ENCODE peak calls at places on chromosomes 16 and 17, in seven cellular contexts. One of them, this sample, is unnamed.

GRCh38 chr16:9434659-9435058 is 343.2 kb downstream of the HAPSTR1 start:
- DNase-seq in GM04503: no peak
- DNase-seq in activated naive CD8-positive, alpha-beta T cell treated with anti-CD3 and anti-CD28 coated beads for 36 hours: no peak
- DNase-seq in HCEC 1CT: no peak
- DNase-seq in HFF-Myc: no peak
- DNase-seq in effector CD4-positive, alpha-beta T cell: no peak
- DNase-seq in AML-193: no peak
- DNase-seq in this sample: no peak

GRCh38 chr17:6639651-6640535 is 618 bp downstream of the KIAA0753 start:
- DNase-seq in GM04503: no peak
- DNase-seq in activated naive CD8-positive, alpha-beta T cell treated with anti-CD3 and anti-CD28 coated beads for 36 hours: peak; percentile 38
- DNase-seq in HCEC 1CT: peak; percentile 54
- DNase-seq in HFF-Myc: no peak
- DNase-seq in effector CD4-positive, alpha-beta T cell: no peak
- DNase-seq in AML-193: no peak
- DNase-seq in this sample: no peak

GRCh38 chr17:83154311-83155127 is 75.1 kb downstream of the METRNL start:
- DNase-seq in GM04503: no peak
- DNase-seq in activated naive CD8-positive, alpha-beta T cell treated with anti-CD3 and anti-CD28 coated beads for 36 hours: no peak
- DNase-seq in HCEC 1CT: no peak
- DNase-seq in HFF-Myc: no peak
- DNase-seq in effector CD4-positive, alpha-beta T cell: no peak
- DNase-seq in AML-193: no peak
- DNase-seq in this sample: no peak

GRCh38 chr17:36920032-36921000 is 17.0 kb upstream of the LHX1 start:
- DNase-seq in GM04503: no peak
- DNase-seq in activated naive CD8-positive, alpha-beta T cell treated with anti-CD3 and anti-CD28 coated beads for 36 hours: peak; percentile 25
- DNase-seq in HCEC 1CT: no peak
- DNase-seq in HFF-Myc: no peak
- DNase-seq in effector CD4-positive, alpha-beta T cell: no peak
- DNase-seq in AML-193: no peak
- DNase-seq in this sample: no peak

GRCh38 chr16:49588729-49589384 is 215.3 kb downstream of the C16orf78 start:
- DNase-seq in GM04503: no peak
- DNase-seq in activated naive CD8-positive, alpha-beta T cell treated with anti-CD3 and anti-CD28 coated beads for 36 hours: no peak
- DNase-seq in HCEC 1CT: no peak
- DNase-seq in HFF-Myc: no peak
- DNase-seq in effector CD4-positive, alpha-beta T cell: no peak
- DNase-seq in AML-193: no peak
- DNase-seq in this sample: no peak

GRCh38 chr16:17058471-17058870 is 412.3 kb downstream of the XYLT1 start:
- DNase-seq in GM04503: no peak
- DNase-seq in activated naive CD8-positive, alpha-beta T cell treated with anti-CD3 and anti-CD28 coated beads for 36 hours: no peak
- DNase-seq in HCEC 1CT: no peak
- DNase-seq in HFF-Myc: no peak
- DNase-seq in effector CD4-positive, alpha-beta T cell: no peak
- DNase-seq in AML-193: no peak
- DNase-seq in this sample: no peak

GRCh38 chr16:77662241-77662640 is 60.1 kb upstream of the NUDT7 start:
- DNase-seq in GM04503: no peak
- DNase-seq in activated naive CD8-positive, alpha-beta T cell treated with anti-CD3 and anti-CD28 coated beads for 36 hours: no peak
- DNase-seq in HCEC 1CT: no peak
- DNase-seq in HFF-Myc: no peak
- DNase-seq in effector CD4-positive, alpha-beta T cell: no peak
- DNase-seq in AML-193: peak; percentile 79
- DNase-seq in this sample: no peak

GRCh38 chr17:49548506-49549310 is 27.0 kb upstream of the NXPH3 start:
- DNase-seq in GM04503: no peak
- DNase-seq in activated naive CD8-positive, alpha-beta T cell treated with anti-CD3 and anti-CD28 coated beads for 36 hours: no peak
- DNase-seq in HCEC 1CT: peak; percentile 13
- DNase-seq in HFF-Myc: no peak
- DNase-seq in effector CD4-positive, alpha-beta T cell: no peak
- DNase-seq in AML-193: peak; percentile 30
- DNase-seq in this sample: no peak

GRCh38 chr17:34647511-34647910 is 68.1 kb downstream of the TMEM132E start:
- DNase-seq in GM04503: no peak
- DNase-seq in activated naive CD8-positive, alpha-beta T cell treated with anti-CD3 and anti-CD28 coated beads for 36 hours: no peak
- DNase-seq in HCEC 1CT: no peak
- DNase-seq in HFF-Myc: no peak
- DNase-seq in effector CD4-positive, alpha-beta T cell: no peak
- DNase-seq in AML-193: no peak
- DNase-seq in this sample: no peak

GRCh38 chr17:3944485-3945388 is 19.5 kb downstream of the ATP2A3 start:
- DNase-seq in GM04503: no peak
- DNase-seq in activated naive CD8-positive, alpha-beta T cell treated with anti-CD3 and anti-CD28 coated beads for 36 hours: peak; percentile 48
- DNase-seq in HCEC 1CT: no peak
- DNase-seq in HFF-Myc: no peak
- DNase-seq in effector CD4-positive, alpha-beta T cell: no peak
- DNase-seq in AML-193: no peak
- DNase-seq in this sample: no peak

This sample was measured in HS-27A.